ENCODE peak calls at places on chromosome 4, in four cellular contexts. Z, J, Q and V are unnamed samples.

GRCh38 chr4:47274931-47275330 is 188.6 kb downstream of the COMMD8 start:
- DNase-seq in Z (no peak), Q (no peak), J (no peak), V (no peak)

GRCh38 chr4:152707632-152708031 is 27.8 kb upstream of the TMEM154 start:
- DNase-seq in Z (no peak), Q (no peak), J (no peak), V (no peak)

GRCh38 chr4:6493668-6494304 is 21.4 kb upstream of the PPP2R2C start:
- DNase-seq in Q (no peak), Z (no peak), J (no peak), V (peak)

GRCh38 chr4:86014599-86014998 is 345.3 kb downstream of the MAPK10 start:
- DNase-seq in Q (no peak), J (no peak), Z (no peak), V (no peak)

GRCh38 chr4:95675623-95676022 is 126.8 kb upstream of the UNC5C start:
- DNase-seq in J (no peak), Z (no peak), Q (no peak), V (no peak)

GRCh38 chr4:164779811-164780216 is 25.9 kb downstream of the SMIM31 start:
- DNase-seq in Q (no peak), J (peak), Z (no peak), V (peak)

GRCh38 chr4:128068927-128069326 is 7.8 kb downstream of the LARP1B start:
- DNase-seq in J (peak), Z (no peak), Q (no peak), V (peak)

GRCh38 chr4:17018013-17018412 is 119.6 kb upstream of the LDB2 start:
- DNase-seq in Q (no peak), Z (no peak), J (no peak), V (no peak)

GRCh38 chr4:121690001-121690400 is 6.8 kb downstream of the ANXA5 start:
- DNase-seq in Z (no peak), J (peak), Q (no peak), V (peak)

GRCh38 chr4:185811509-185812364 is at the start of gene SORBS2:
- DNase-seq in Z (no peak), Q (no peak), J (no peak), V (peak)

GRCh38 chr4:1419708-1420107 is 13.5 kb upstream of the NKX1-1 start:
- DNase-seq in J (no peak), Q (no peak), Z (no peak), V (no peak)

GRCh38 chr4:35358001-35358584 is 886.2 kb downstream of the ARAP2 start:
- DNase-seq in J (peak), Z (no peak), Q (no peak), V (no peak)

GRCh38 chr4:181796502-181796901 is 446.7 kb upstream of the TENM3 start:
- DNase-seq in J (no peak), Q (no peak), Z (no peak), V (peak)

GRCh38 chr4:87540176-87541058 is 11.2 kb upstream of the SPARCL1 start:
- DNase-seq in Z (no peak), Q (peak), J (no peak), V (peak)

GRCh38 chr4:130922955-130923354 is 1827.0 kb downstream of the C4orf33 start:
- DNase-seq in Q (no peak), J (no peak), Z (no peak), V (no peak)

GRCh38 chr4:24806206-24806990 is 11.0 kb downstream of the SOD3 start:
- DNase-seq in J (no peak), Z (no peak), Q (no peak), V (no peak)

GRCh38 chr4:112979881-112980421 is 69.5 kb upstream of the ANK2 start:
- DNase-seq in Z (no peak), J (no peak), Q (no peak), V (no peak)

GRCh38 chr4:124953059-124953850 is 240.7 kb upstream of the ANKRD50 start:
- DNase-seq in J (peak), Z (no peak), Q (no peak), V (peak)

GRCh38 chr4:71709961-71710360 is 73.9 kb downstream of the GC start:
- DNase-seq in J (peak), Z (no peak), Q (no peak), V (peak)

GRCh38 chr4:55865228-55865806 is 11.9 kb downstream of the EXOC1 start:
- DNase-seq in Q (no peak), J (peak), Z (no peak), V (peak)

GRCh38 chr4:154944996-154945395 is 163.9 kb downstream of the RBM46 start:
- DNase-seq in Q (no peak), J (no peak), Z (no peak), V (no peak)

GRCh38 chr4:169620846-169621228 is 459 bp downstream of the CLCN3 start:
- DNase-seq in J (peak), Q (no peak), Z (no peak), V (no peak)

GRCh38 chr4:138894688-138895087 is 120.9 kb upstream of the NOCT start:
- DNase-seq in J (no peak), Z (no peak), Q (no peak), V (no peak)

GRCh38 chr4:26020896-26021295 is 106.9 kb downstream of the SMIM20 start:
- DNase-seq in J (peak), Q (no peak), Z (no peak), V (peak)

GRCh38 chr4:189084671-189085070 is 856.0 kb upstream of the FRG1 start:
- DNase-seq in J (peak), Q (no peak), Z (no peak), V (no peak)

GRCh38 chr4:74320559-74321118 is 12.4 kb downstream of the EPGN start:
- DNase-seq in J (peak), Z (no peak), Q (no peak), V (peak)

GRCh38 chr4:101708640-101709039 is 81.9 kb upstream of the BANK1 start:
- DNase-seq in Q (no peak), Z (no peak), J (peak), V (no peak)

GRCh38 chr4:1993169-1993516 is 15.6 kb downstream of the NELFA start:
- DNase-seq in Q (no peak), J (no peak), Z (no peak), V (no peak)

GRCh38 chr4:127410201-127410600 is 222.6 kb upstream of the INTU start:
- DNase-seq in Q (no peak), J (no peak), Z (no peak), V (no peak)